ENCODE peak calls at places on chromosome 22, in four cellular contexts. J is AG04449, K is neural progenitor cell, Z is astrocyte of the cerebellum. H is an unnamed sample.

GRCh38 chr22:17159504-17159951 is 451 bp upstream of the HDHD5 start:
- DNase-seq in K (peak), Z (peak), J (no peak), H (peak)

GRCh38 chr22:24977370-24978230 is 25.1 kb downstream of the KIAA1671 start:
- DNase-seq in J (no peak), Z (no peak), K (peak), H (peak)

GRCh38 chr22:27476729-27477128 is 324.8 kb downstream of the MN1 start:
- DNase-seq in K (no peak), Z (no peak), J (no peak), H (peak)

GRCh38 chr22:49934144-49934890 is 15.9 kb downstream of the CRELD2 start:
- DNase-seq in K (no peak), J (no peak), Z (no peak), H (peak)

GRCh38 chr22:27032121-27032761 is 374.9 kb downstream of the MIAT start:
- DNase-seq in Z (no peak), K (peak), J (no peak), H (peak)

GRCh38 chr22:48651036-48651890 is 1176.4 kb downstream of the BRD1 start:
- DNase-seq in J (no peak), Z (no peak), K (no peak), H (no peak)

GRCh38 chr22:49415219-49415951 is 412.3 kb downstream of the BRD1 start:
- DNase-seq in Z (no peak), K (no peak), J (no peak), H (no peak)

GRCh38 chr22:46297151-46297819 is 615 bp downstream of the GTSE1 start:
- DNase-seq in Z (no peak), K (peak), J (no peak), H (peak)

GRCh38 chr22:20574920-20575353 is 67.5 kb downstream of the MED15 start:
- DNase-seq in Z (no peak), J (no peak), K (no peak), H (no peak)

GRCh38 chr22:47776329-47776728 is 1013.9 kb downstream of the TBC1D22A start:
- DNase-seq in K (peak), J (no peak), Z (no peak), H (no peak)

GRCh38 chr22:25447067-25447688 is 117.3 kb upstream of the GRK3 start:
- DNase-seq in Z (no peak), J (no peak), K (no peak), H (no peak)

GRCh38 chr22:50569041-50569459 is 6.3 kb upstream of the SYCE3 start:
- DNase-seq in K (no peak), Z (no peak), J (no peak), H (no peak)

GRCh38 chr22:29907753-29908515 is 25.0 kb downstream of the MTMR3 start:
- DNase-seq in J (peak), K (no peak), Z (peak), H (peak)

GRCh38 chr22:46373166-46373565 is 37.7 kb downstream of the TRMU start:
- DNase-seq in K (no peak), J (no peak), Z (no peak), H (no peak)

GRCh38 chr22:32661296-32661695 is 140.2 kb upstream of the TIMP3 start:
- DNase-seq in Z (peak), J (peak), K (no peak), H (no peak)

GRCh38 chr22:47192651-47193437 is 430.4 kb downstream of the TBC1D22A start:
- DNase-seq in J (no peak), Z (no peak), K (no peak), H (peak)

GRCh38 chr22:27845603-27846100 is 44.1 kb upstream of the MN1 start:
- DNase-seq in Z (no peak), J (no peak), K (no peak), H (no peak)

GRCh38 chr22:46145361-46145851 is 4.9 kb upstream of the PPARA start:
- DNase-seq in J (no peak), K (no peak), Z (no peak), H (no peak)

GRCh38 chr22:26658161-26658560 is 773 bp downstream of the MIAT start:
- DNase-seq in J (no peak), Z (no peak), K (no peak), H (no peak)

GRCh38 chr22:46754110-46754799 is 8.2 kb upstream of the TBC1D22A start:
- DNase-seq in J (peak), K (no peak), Z (peak), H (peak)

GRCh38 chr22:24189249-24190158 is 8.2 kb downstream of the SUSD2 start:
- DNase-seq in K (peak), Z (no peak), J (no peak), H (peak)

GRCh38 chr22:30221121-30221992 is 25.2 kb downstream of the LIF start:
- DNase-seq in K (no peak), Z (no peak), J (no peak), H (no peak)

GRCh38 chr22:26172389-26172990 is 3.2 kb downstream of the SEZ6L start:
- DNase-seq in K (peak), J (no peak), Z (no peak), H (peak)

GRCh38 chr22:30731658-30732057 is 37.0 kb downstream of the OSBP2 start:
- DNase-seq in J (no peak), K (no peak), Z (no peak), H (no peak)

GRCh38 chr22:49019737-49020136 is 807.9 kb downstream of the BRD1 start:
- DNase-seq in K (no peak), J (no peak), Z (no peak), H (no peak)

GRCh38 chr22:26169312-26170111 is at the start of gene SEZ6L:
- DNase-seq in Z (no peak), J (no peak), K (peak), H (no peak)

GRCh38 chr22:44181912-44182590 is 1.3 kb downstream of the PARVG start:
- DNase-seq in K (no peak), J (no peak), Z (no peak), H (no peak)
- TF ChIP-seq CTCF in K (no peak), J (no peak), Z (no peak), H (no peak)

DNA sequence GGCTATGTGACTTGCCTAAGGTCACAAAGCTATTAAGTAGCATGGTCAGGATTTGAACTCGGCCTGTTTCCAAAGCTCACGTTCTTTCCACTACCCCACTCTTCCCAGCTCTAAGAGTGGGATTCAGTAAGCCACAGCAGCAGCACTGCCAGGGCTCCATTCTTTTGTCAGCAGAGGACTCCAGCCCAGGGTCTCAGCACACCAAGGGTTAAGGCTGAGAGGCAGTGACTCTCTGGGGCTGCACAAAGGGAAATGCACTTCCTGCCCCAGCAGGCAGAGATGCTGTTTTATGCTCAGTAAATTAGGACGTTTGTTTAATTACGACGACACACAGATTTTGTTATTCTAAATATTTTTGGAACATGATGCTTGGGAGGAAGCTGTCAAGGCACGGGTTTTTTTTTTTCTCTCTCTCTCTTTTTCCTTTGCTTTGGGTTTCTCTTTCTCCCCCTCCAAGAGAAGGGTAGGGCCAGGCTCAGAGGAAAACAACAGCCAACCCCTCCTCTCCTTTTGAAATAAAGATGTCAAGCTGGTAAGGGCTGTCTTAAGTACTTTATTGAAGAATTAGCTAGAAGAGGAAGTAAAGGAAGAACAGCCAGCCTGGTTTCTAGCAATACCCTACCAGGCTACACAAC is 2.9 kb downstream of the MYH9 start:
- DNase-seq in K (peak), Z (no peak), J (no peak), H (no peak)
- TF ChIP-seq CTCF in K (peak), Z (no peak), J (no peak), H (no peak)

GRCh38 chr22:39519681-39520053 is 695 bp upstream of the ATF4 start:
- DNase-seq in Z (no peak), K (peak), J (no peak), H (peak)
- TF ChIP-seq CTCF in Z (peak), K (peak), J (peak), H (peak)

GRCh38 chr22:42967005-42967404 is 47.9 kb downstream of the PACSIN2 start:
- DNase-seq in Z (no peak), J (no peak), K (no peak), H (no peak)

GRCh38 chr22:42962295-42963230 is 52.4 kb downstream of the PACSIN2 start:
- DNase-seq in Z (no peak), J (no peak), K (no peak), H (no peak)

GRCh38 chr22:42963231-42963595 is 51.7 kb downstream of the PACSIN2 start:
- DNase-seq in Z (no peak), J (no peak), K (no peak), H (no peak)

GRCh38 chr22:42966389-42966998 is 48.5 kb downstream of the PACSIN2 start:
- DNase-seq in Z (no peak), J (no peak), K (no peak), H (no peak)

DNA sequence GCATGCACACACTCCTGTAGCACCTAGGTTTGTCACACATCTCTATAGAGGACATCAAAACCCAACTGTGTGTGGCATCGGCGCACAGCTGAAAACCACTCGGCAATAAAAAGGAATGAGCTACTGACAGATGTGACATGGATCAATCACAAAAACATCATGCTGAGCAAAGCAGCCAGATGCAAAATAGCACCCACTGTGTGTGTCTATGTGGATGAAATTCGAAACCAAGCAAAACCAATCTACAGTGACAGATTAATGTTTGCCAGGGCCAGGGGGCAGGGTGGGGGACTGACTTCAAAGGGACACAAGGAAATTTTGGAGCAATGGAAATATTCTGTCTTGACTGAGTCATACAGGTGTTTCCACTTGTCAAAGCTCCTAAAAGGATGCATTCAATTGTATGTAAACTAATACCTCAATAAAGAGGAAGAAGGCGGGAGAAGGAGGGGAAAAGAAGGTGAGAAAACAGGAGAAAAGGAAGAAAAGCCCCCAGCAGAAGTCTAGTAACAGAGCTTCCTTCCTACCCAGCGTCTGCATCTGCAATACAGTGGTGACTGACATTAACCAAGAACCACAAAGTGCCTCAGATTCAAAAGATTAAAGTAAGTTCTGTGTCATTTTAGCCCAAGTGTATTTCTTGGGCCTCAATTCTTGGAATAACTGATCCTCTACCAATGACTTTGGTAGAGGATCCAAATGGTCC is 49.8 kb downstream of the PACSIN2 start:
- DNase-seq in K (no peak), J (no peak), Z (no peak), H (peak)
- TF ChIP-seq CTCF in K (no peak), J (no peak), Z (no peak), H (no peak)

DNA sequence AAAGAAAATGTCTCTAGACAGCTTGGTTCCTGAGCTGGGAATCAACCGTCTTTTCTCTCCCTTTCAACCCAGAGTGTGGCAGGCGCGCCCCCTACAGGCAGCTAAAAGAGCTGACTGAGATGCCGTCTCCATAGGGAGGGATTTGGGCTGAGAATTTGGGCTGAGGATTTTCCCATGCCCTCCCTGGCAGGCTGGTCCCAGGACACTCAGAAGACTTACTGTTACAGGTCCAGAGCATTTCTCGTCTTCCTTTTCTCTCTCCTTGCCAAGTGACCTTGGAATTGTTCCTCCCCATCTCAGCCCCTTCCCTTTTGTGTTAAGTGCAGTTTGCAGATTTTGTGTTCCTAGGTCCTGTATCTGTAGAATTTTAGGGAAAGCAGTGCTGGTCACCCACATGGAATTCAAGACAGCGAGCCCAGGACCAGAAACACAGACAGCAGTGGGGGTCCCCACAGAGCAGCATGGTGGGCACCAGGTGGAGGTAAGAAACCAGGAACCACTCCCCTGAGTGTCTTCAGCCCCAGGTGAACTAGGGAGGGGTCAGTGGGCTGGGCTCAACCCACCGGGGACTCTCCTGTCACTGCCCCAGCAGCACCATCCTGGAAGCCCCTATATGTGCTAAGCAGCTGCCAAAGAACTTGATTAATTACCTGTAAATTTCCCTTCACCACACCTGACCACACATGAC is 9.9 kb upstream of the IGLL5 start:
- DNase-seq in Z (no peak), J (no peak), K (peak), H (peak)
- TF ChIP-seq CTCF in Z (peak), J (peak), K (peak), H (peak)